ENCODE peak calls at places on chromosomes 3 and 15, in seven cellular contexts. One of them, this sample, is unnamed.

GRCh38 chr15:49625460-49626036 is 4.7 kb downstream of the DTWD1 start:
- DNase-seq in stomach: no peak
- DNase-seq in stimulated activated CD4-positive, alpha-beta T cell treated with anti-CD3 and anti-CD28 coated beads, Interleukin-2, amount 100 ng/mL, for 48 hours: no peak
- DNase-seq in GOT3: no peak
- DNase-seq in iPS-NIHi11: no peak
- DNase-seq in stimulated activated CD8-positive, alpha-beta memory T cell treated with anti-CD3 and anti-CD28 coated beads, Interleukin-7, amount 100 ng/mL, for 1 hour: no peak
- DNase-seq in aorta: no peak
- DNase-seq in this sample: no peak

GRCh38 chr3:186783731-186784515 is 546 bp downstream of the EIF4A2 start:
- DNase-seq in stomach: peak
- DNase-seq in stimulated activated CD8-positive, alpha-beta memory T cell treated with anti-CD3 and anti-CD28 coated beads, Interleukin-7, amount 100 ng/mL, for 1 hour: peak
- DNase-seq in GOT3: peak
- DNase-seq in iPS-NIHi11: peak
- DNase-seq in aorta: peak
- DNase-seq in stimulated activated CD4-positive, alpha-beta T cell treated with anti-CD3 and anti-CD28 coated beads, Interleukin-2, amount 100 ng/mL, for 48 hours: peak
- DNase-seq in this sample: no peak

GRCh38 chr3:9280477-9281219 is 31.2 kb upstream of the SRGAP3 start:
- DNase-seq in iPS-NIHi11: peak
- DNase-seq in stimulated activated CD8-positive, alpha-beta memory T cell treated with anti-CD3 and anti-CD28 coated beads, Interleukin-7, amount 100 ng/mL, for 1 hour: no peak
- DNase-seq in aorta: no peak
- DNase-seq in stimulated activated CD4-positive, alpha-beta T cell treated with anti-CD3 and anti-CD28 coated beads, Interleukin-2, amount 100 ng/mL, for 48 hours: no peak
- DNase-seq in stomach: no peak
- DNase-seq in GOT3: no peak
- DNase-seq in this sample: no peak

GRCh38 chr3:161305095-161305991 is 66.0 kb downstream of the SPTSSB start:
- DNase-seq in aorta: no peak
- DNase-seq in stimulated activated CD4-positive, alpha-beta T cell treated with anti-CD3 and anti-CD28 coated beads, Interleukin-2, amount 100 ng/mL, for 48 hours: no peak
- DNase-seq in stimulated activated CD8-positive, alpha-beta memory T cell treated with anti-CD3 and anti-CD28 coated beads, Interleukin-7, amount 100 ng/mL, for 1 hour: no peak
- DNase-seq in GOT3: no peak
- DNase-seq in stomach: no peak
- DNase-seq in iPS-NIHi11: peak
- DNase-seq in this sample: no peak

GRCh38 chr3:47612178-47612577 is 33.5 kb upstream of the CSPG5 start:
- DNase-seq in stimulated activated CD8-positive, alpha-beta memory T cell treated with anti-CD3 and anti-CD28 coated beads, Interleukin-7, amount 100 ng/mL, for 1 hour: no peak
- DNase-seq in stimulated activated CD4-positive, alpha-beta T cell treated with anti-CD3 and anti-CD28 coated beads, Interleukin-2, amount 100 ng/mL, for 48 hours: no peak
- DNase-seq in aorta: no peak
- DNase-seq in stomach: no peak
- DNase-seq in iPS-NIHi11: no peak
- DNase-seq in GOT3: no peak
- DNase-seq in this sample: no peak

GRCh38 chr15:32717290-32718081 is at the start of gene GREM1:
- DNase-seq in GOT3: peak
- DNase-seq in stomach: no peak
- DNase-seq in stimulated activated CD8-positive, alpha-beta memory T cell treated with anti-CD3 and anti-CD28 coated beads, Interleukin-7, amount 100 ng/mL, for 1 hour: no peak
- DNase-seq in aorta: peak
- DNase-seq in stimulated activated CD4-positive, alpha-beta T cell treated with anti-CD3 and anti-CD28 coated beads, Interleukin-2, amount 100 ng/mL, for 48 hours: no peak
- DNase-seq in iPS-NIHi11: peak
- DNase-seq in this sample: no peak

GRCh38 chr15:29776859-29777258 is 45.4 kb downstream of the TJP1 start:
- DNase-seq in aorta: no peak
- DNase-seq in stimulated activated CD4-positive, alpha-beta T cell treated with anti-CD3 and anti-CD28 coated beads, Interleukin-2, amount 100 ng/mL, for 48 hours: no peak
- DNase-seq in stomach: no peak
- DNase-seq in iPS-NIHi11: no peak
- DNase-seq in GOT3: no peak
- DNase-seq in stimulated activated CD8-positive, alpha-beta memory T cell treated with anti-CD3 and anti-CD28 coated beads, Interleukin-7, amount 100 ng/mL, for 1 hour: no peak
- DNase-seq in this sample: no peak

GRCh38 chr15:43214592-43215295 is 6.1 kb downstream of the EPB42 start:
- DNase-seq in stimulated activated CD8-positive, alpha-beta memory T cell treated with anti-CD3 and anti-CD28 coated beads, Interleukin-7, amount 100 ng/mL, for 1 hour: no peak
- DNase-seq in stomach: no peak
- DNase-seq in iPS-NIHi11: no peak
- DNase-seq in aorta: no peak
- DNase-seq in stimulated activated CD4-positive, alpha-beta T cell treated with anti-CD3 and anti-CD28 coated beads, Interleukin-2, amount 100 ng/mL, for 48 hours: no peak
- DNase-seq in GOT3: no peak
- DNase-seq in this sample: no peak

GRCh38 chr3:155131104-155131503 is 51.0 kb downstream of the MME start:
- DNase-seq in iPS-NIHi11: no peak
- DNase-seq in aorta: no peak
- DNase-seq in GOT3: no peak
- DNase-seq in stomach: no peak
- DNase-seq in stimulated activated CD8-positive, alpha-beta memory T cell treated with anti-CD3 and anti-CD28 coated beads, Interleukin-7, amount 100 ng/mL, for 1 hour: no peak
- DNase-seq in stimulated activated CD4-positive, alpha-beta T cell treated with anti-CD3 and anti-CD28 coated beads, Interleukin-2, amount 100 ng/mL, for 48 hours: no peak
- DNase-seq in this sample: no peak

GRCh38 chr3:101780661-101781060 is 1.6 kb downstream of the NXPE3 start:
- DNase-seq in stimulated activated CD4-positive, alpha-beta T cell treated with anti-CD3 and anti-CD28 coated beads, Interleukin-2, amount 100 ng/mL, for 48 hours: no peak
- DNase-seq in iPS-NIHi11: peak
- DNase-seq in GOT3: no peak
- DNase-seq in stomach: no peak
- DNase-seq in stimulated activated CD8-positive, alpha-beta memory T cell treated with anti-CD3 and anti-CD28 coated beads, Interleukin-7, amount 100 ng/mL, for 1 hour: no peak
- DNase-seq in aorta: no peak
- DNase-seq in this sample: no peak

GRCh38 chr3:65406470-65406869 is 632.2 kb downstream of the MAGI1 start:
- DNase-seq in GOT3: no peak
- DNase-seq in stimulated activated CD4-positive, alpha-beta T cell treated with anti-CD3 and anti-CD28 coated beads, Interleukin-2, amount 100 ng/mL, for 48 hours: no peak
- DNase-seq in stimulated activated CD8-positive, alpha-beta memory T cell treated with anti-CD3 and anti-CD28 coated beads, Interleukin-7, amount 100 ng/mL, for 1 hour: no peak
- DNase-seq in aorta: no peak
- DNase-seq in stomach: no peak
- DNase-seq in iPS-NIHi11: no peak
- DNase-seq in this sample: no peak

GRCh38 chr3:100316656-100317069 is 17.9 kb upstream of the NIT2 start:
- DNase-seq in aorta: no peak
- DNase-seq in GOT3: no peak
- DNase-seq in iPS-NIHi11: peak
- DNase-seq in stimulated activated CD4-positive, alpha-beta T cell treated with anti-CD3 and anti-CD28 coated beads, Interleukin-2, amount 100 ng/mL, for 48 hours: peak
- DNase-seq in stimulated activated CD8-positive, alpha-beta memory T cell treated with anti-CD3 and anti-CD28 coated beads, Interleukin-7, amount 100 ng/mL, for 1 hour: no peak
- DNase-seq in stomach: no peak
- DNase-seq in this sample: no peak

GRCh38 chr15:79380755-79381499 is 51.2 kb upstream of the MINAR1 start:
- DNase-seq in stimulated activated CD8-positive, alpha-beta memory T cell treated with anti-CD3 and anti-CD28 coated beads, Interleukin-7, amount 100 ng/mL, for 1 hour: peak
- DNase-seq in stimulated activated CD4-positive, alpha-beta T cell treated with anti-CD3 and anti-CD28 coated beads, Interleukin-2, amount 100 ng/mL, for 48 hours: peak
- DNase-seq in GOT3: peak
- DNase-seq in stomach: peak
- DNase-seq in aorta: peak
- DNase-seq in iPS-NIHi11: peak
- DNase-seq in this sample: no peak

GRCh38 chr3:50296721-50297383 is 2.4 kb downstream of the HYAL3 start:
- DNase-seq in aorta: peak
- DNase-seq in stomach: no peak
- DNase-seq in GOT3: no peak
- DNase-seq in stimulated activated CD4-positive, alpha-beta T cell treated with anti-CD3 and anti-CD28 coated beads, Interleukin-2, amount 100 ng/mL, for 48 hours: no peak
- DNase-seq in stimulated activated CD8-positive, alpha-beta memory T cell treated with anti-CD3 and anti-CD28 coated beads, Interleukin-7, amount 100 ng/mL, for 1 hour: no peak
- DNase-seq in iPS-NIHi11: no peak
- DNase-seq in this sample: no peak

GRCh38 chr3:62371735-62372591 is 1.4 kb downstream of the FEZF2 start:
- DNase-seq in stimulated activated CD8-positive, alpha-beta memory T cell treated with anti-CD3 and anti-CD28 coated beads, Interleukin-7, amount 100 ng/mL, for 1 hour: no peak
- DNase-seq in aorta: peak
- DNase-seq in stomach: no peak
- DNase-seq in iPS-NIHi11: no peak
- DNase-seq in stimulated activated CD4-positive, alpha-beta T cell treated with anti-CD3 and anti-CD28 coated beads, Interleukin-2, amount 100 ng/mL, for 48 hours: no peak
- DNase-seq in GOT3: no peak
- DNase-seq in this sample: no peak

GRCh38 chr15:90033006-90033405 is 31.9 kb downstream of the ZNF710 start:
- DNase-seq in stomach: no peak
- DNase-seq in GOT3: no peak
- DNase-seq in iPS-NIHi11: no peak
- DNase-seq in stimulated activated CD8-positive, alpha-beta memory T cell treated with anti-CD3 and anti-CD28 coated beads, Interleukin-7, amount 100 ng/mL, for 1 hour: no peak
- DNase-seq in aorta: no peak
- DNase-seq in stimulated activated CD4-positive, alpha-beta T cell treated with anti-CD3 and anti-CD28 coated beads, Interleukin-2, amount 100 ng/mL, for 48 hours: no peak
- DNase-seq in this sample: no peak

GRCh38 chr15:58931985-58932384 is 1.5 kb downstream of the SLTM start:
- DNase-seq in stimulated activated CD8-positive, alpha-beta memory T cell treated with anti-CD3 and anti-CD28 coated beads, Interleukin-7, amount 100 ng/mL, for 1 hour: no peak
- DNase-seq in iPS-NIHi11: no peak
- DNase-seq in stimulated activated CD4-positive, alpha-beta T cell treated with anti-CD3 and anti-CD28 coated beads, Interleukin-2, amount 100 ng/mL, for 48 hours: no peak
- DNase-seq in aorta: no peak
- DNase-seq in GOT3: no peak
- DNase-seq in stomach: peak
- DNase-seq in this sample: no peak

GRCh38 chr3:130709671-130710070 is 37.0 kb downstream of the PIK3R4 start:
- DNase-seq in iPS-NIHi11: no peak
- DNase-seq in stimulated activated CD8-positive, alpha-beta memory T cell treated with anti-CD3 and anti-CD28 coated beads, Interleukin-7, amount 100 ng/mL, for 1 hour: no peak
- DNase-seq in aorta: no peak
- DNase-seq in stimulated activated CD4-positive, alpha-beta T cell treated with anti-CD3 and anti-CD28 coated beads, Interleukin-2, amount 100 ng/mL, for 48 hours: no peak
- DNase-seq in stomach: no peak
- DNase-seq in GOT3: no peak
- DNase-seq in this sample: no peak

GRCh38 chr3:21294768-21295167 is 456.2 kb downstream of the ZNF385D start:
- DNase-seq in stomach: no peak
- DNase-seq in aorta: no peak
- DNase-seq in GOT3: no peak
- DNase-seq in stimulated activated CD4-positive, alpha-beta T cell treated with anti-CD3 and anti-CD28 coated beads, Interleukin-2, amount 100 ng/mL, for 48 hours: no peak
- DNase-seq in iPS-NIHi11: no peak
- DNase-seq in stimulated activated CD8-positive, alpha-beta memory T cell treated with anti-CD3 and anti-CD28 coated beads, Interleukin-7, amount 100 ng/mL, for 1 hour: no peak
- DNase-seq in this sample: no peak

GRCh38 chr3:141370065-141370533 is 1.8 kb downstream of the ZBTB38 start:
- DNase-seq in stimulated activated CD8-positive, alpha-beta memory T cell treated with anti-CD3 and anti-CD28 coated beads, Interleukin-7, amount 100 ng/mL, for 1 hour: peak
- DNase-seq in GOT3: no peak
- DNase-seq in aorta: no peak
- DNase-seq in stimulated activated CD4-positive, alpha-beta T cell treated with anti-CD3 and anti-CD28 coated beads, Interleukin-2, amount 100 ng/mL, for 48 hours: peak
- DNase-seq in iPS-NIHi11: peak
- DNase-seq in stomach: peak
- DNase-seq in this sample: no peak

GRCh38 chr3:47128110-47128509 is 35.8 kb downstream of the SETD2 start:
- DNase-seq in stimulated activated CD8-positive, alpha-beta memory T cell treated with anti-CD3 and anti-CD28 coated beads, Interleukin-7, amount 100 ng/mL, for 1 hour: no peak
- DNase-seq in GOT3: no peak
- DNase-seq in iPS-NIHi11: no peak
- DNase-seq in stimulated activated CD4-positive, alpha-beta T cell treated with anti-CD3 and anti-CD28 coated beads, Interleukin-2, amount 100 ng/mL, for 48 hours: no peak
- DNase-seq in aorta: no peak
- DNase-seq in stomach: no peak
- DNase-seq in this sample: no peak

GRCh38 chr15:98586066-98586465 is 62.3 kb upstream of the IGF1R start:
- DNase-seq in aorta: no peak
- DNase-seq in iPS-NIHi11: no peak
- DNase-seq in stomach: no peak
- DNase-seq in stimulated activated CD8-positive, alpha-beta memory T cell treated with anti-CD3 and anti-CD28 coated beads, Interleukin-7, amount 100 ng/mL, for 1 hour: no peak
- DNase-seq in GOT3: no peak
- DNase-seq in stimulated activated CD4-positive, alpha-beta T cell treated with anti-CD3 and anti-CD28 coated beads, Interleukin-2, amount 100 ng/mL, for 48 hours: no peak
- DNase-seq in this sample: no peak

GRCh38 chr3:130276203-130276803 is 69.2 kb upstream of the COL6A5 start:
- DNase-seq in iPS-NIHi11: peak
- DNase-seq in GOT3: no peak
- DNase-seq in aorta: no peak
- DNase-seq in stimulated activated CD4-positive, alpha-beta T cell treated with anti-CD3 and anti-CD28 coated beads, Interleukin-2, amount 100 ng/mL, for 48 hours: peak
- DNase-seq in stomach: no peak
- DNase-seq in stimulated activated CD8-positive, alpha-beta memory T cell treated with anti-CD3 and anti-CD28 coated beads, Interleukin-7, amount 100 ng/mL, for 1 hour: no peak
- DNase-seq in this sample: no peak

GRCh38 chr15:69104050-69104750 is 56.2 kb upstream of the GLCE start:
- DNase-seq in stomach: no peak
- DNase-seq in stimulated activated CD8-positive, alpha-beta memory T cell treated with anti-CD3 and anti-CD28 coated beads, Interleukin-7, amount 100 ng/mL, for 1 hour: no peak
- DNase-seq in aorta: no peak
- DNase-seq in GOT3: no peak
- DNase-seq in stimulated activated CD4-positive, alpha-beta T cell treated with anti-CD3 and anti-CD28 coated beads, Interleukin-2, amount 100 ng/mL, for 48 hours: no peak
- DNase-seq in iPS-NIHi11: no peak
- DNase-seq in this sample: no peak

GRCh38 chr3:11154953-11155325 is 646 bp downstream of the HRH1 start:
- DNase-seq in stimulated activated CD4-positive, alpha-beta T cell treated with anti-CD3 and anti-CD28 coated beads, Interleukin-2, amount 100 ng/mL, for 48 hours: no peak
- DNase-seq in iPS-NIHi11: peak
- DNase-seq in GOT3: no peak
- DNase-seq in stimulated activated CD8-positive, alpha-beta memory T cell treated with anti-CD3 and anti-CD28 coated beads, Interleukin-7, amount 100 ng/mL, for 1 hour: no peak
- DNase-seq in aorta: no peak
- DNase-seq in stomach: no peak
- DNase-seq in this sample: no peak

GRCh38 chr15:92306662-92307061 is 87.0 kb upstream of the ST8SIA2 start:
- DNase-seq in stomach: no peak
- DNase-seq in stimulated activated CD8-positive, alpha-beta memory T cell treated with anti-CD3 and anti-CD28 coated beads, Interleukin-7, amount 100 ng/mL, for 1 hour: no peak
- DNase-seq in GOT3: no peak
- DNase-seq in iPS-NIHi11: peak
- DNase-seq in aorta: no peak
- DNase-seq in stimulated activated CD4-positive, alpha-beta T cell treated with anti-CD3 and anti-CD28 coated beads, Interleukin-2, amount 100 ng/mL, for 48 hours: no peak
- DNase-seq in this sample: no peak

GRCh38 chr3:40185029-40185695 is 124.3 kb upstream of the EIF1B start:
- DNase-seq in iPS-NIHi11: no peak
- DNase-seq in aorta: no peak
- DNase-seq in GOT3: no peak
- DNase-seq in stomach: no peak
- DNase-seq in stimulated activated CD4-positive, alpha-beta T cell treated with anti-CD3 and anti-CD28 coated beads, Interleukin-2, amount 100 ng/mL, for 48 hours: no peak
- DNase-seq in stimulated activated CD8-positive, alpha-beta memory T cell treated with anti-CD3 and anti-CD28 coated beads, Interleukin-7, amount 100 ng/mL, for 1 hour: no peak
- DNase-seq in this sample: no peak

GRCh38 chr15:71599404-71600225 is 210.7 kb upstream of the NR2E3 start:
- DNase-seq in stimulated activated CD8-positive, alpha-beta memory T cell treated with anti-CD3 and anti-CD28 coated beads, Interleukin-7, amount 100 ng/mL, for 1 hour: no peak
- DNase-seq in stimulated activated CD4-positive, alpha-beta T cell treated with anti-CD3 and anti-CD28 coated beads, Interleukin-2, amount 100 ng/mL, for 48 hours: no peak
- DNase-seq in iPS-NIHi11: no peak
- DNase-seq in aorta: no peak
- DNase-seq in stomach: peak
- DNase-seq in GOT3: no peak
- DNase-seq in this sample: no peak

GRCh38 chr3:44845528-44846520 is 15.9 kb upstream of the TMEM42 start:
- DNase-seq in aorta: no peak
- DNase-seq in stimulated activated CD8-positive, alpha-beta memory T cell treated with anti-CD3 and anti-CD28 coated beads, Interleukin-7, amount 100 ng/mL, for 1 hour: no peak
- DNase-seq in iPS-NIHi11: no peak
- DNase-seq in stomach: no peak
- DNase-seq in GOT3: no peak
- DNase-seq in stimulated activated CD4-positive, alpha-beta T cell treated with anti-CD3 and anti-CD28 coated beads, Interleukin-2, amount 100 ng/mL, for 48 hours: no peak
- DNase-seq in this sample: no peak

GRCh38 chr15:82174471-82174870 is 88.1 kb downstream of the EFL1 start:
- DNase-seq in stomach: no peak
- DNase-seq in iPS-NIHi11: no peak
- DNase-seq in GOT3: no peak
- DNase-seq in stimulated activated CD8-positive, alpha-beta memory T cell treated with anti-CD3 and anti-CD28 coated beads, Interleukin-7, amount 100 ng/mL, for 1 hour: no peak
- DNase-seq in aorta: no peak
- DNase-seq in stimulated activated CD4-positive, alpha-beta T cell treated with anti-CD3 and anti-CD28 coated beads, Interleukin-2, amount 100 ng/mL, for 48 hours: no peak
- DNase-seq in this sample: no peak

GRCh38 chr3:39960515-39961403 is 151.3 kb downstream of the MYRIP start:
- DNase-seq in iPS-NIHi11: no peak
- DNase-seq in stomach: no peak
- DNase-seq in aorta: no peak
- DNase-seq in GOT3: no peak
- DNase-seq in stimulated activated CD8-positive, alpha-beta memory T cell treated with anti-CD3 and anti-CD28 coated beads, Interleukin-7, amount 100 ng/mL, for 1 hour: no peak
- DNase-seq in stimulated activated CD4-positive, alpha-beta T cell treated with anti-CD3 and anti-CD28 coated beads, Interleukin-2, amount 100 ng/mL, for 48 hours: no peak
- DNase-seq in this sample: no peak

GRCh38 chr15:40928351-40928974 is 677 bp upstream of the DLL4 start:
- DNase-seq in GOT3: no peak
- DNase-seq in iPS-NIHi11: no peak
- DNase-seq in stomach: no peak
- DNase-seq in stimulated activated CD8-positive, alpha-beta memory T cell treated with anti-CD3 and anti-CD28 coated beads, Interleukin-7, amount 100 ng/mL, for 1 hour: no peak
- DNase-seq in stimulated activated CD4-positive, alpha-beta T cell treated with anti-CD3 and anti-CD28 coated beads, Interleukin-2, amount 100 ng/mL, for 48 hours: no peak
- DNase-seq in aorta: no peak
- DNase-seq in this sample: no peak

GRCh38 chr3:177597325-177598109 is 400.2 kb upstream of the TBL1XR1 start:
- DNase-seq in stomach: no peak
- DNase-seq in stimulated activated CD8-positive, alpha-beta memory T cell treated with anti-CD3 and anti-CD28 coated beads, Interleukin-7, amount 100 ng/mL, for 1 hour: no peak
- DNase-seq in iPS-NIHi11: no peak
- DNase-seq in stimulated activated CD4-positive, alpha-beta T cell treated with anti-CD3 and anti-CD28 coated beads, Interleukin-2, amount 100 ng/mL, for 48 hours: peak
- DNase-seq in aorta: no peak
- DNase-seq in GOT3: no peak
- DNase-seq in this sample: no peak

GRCh38 chr3:155153242-155154186 is 73.4 kb downstream of the MME start:
- DNase-seq in stimulated activated CD4-positive, alpha-beta T cell treated with anti-CD3 and anti-CD28 coated beads, Interleukin-2, amount 100 ng/mL, for 48 hours: no peak
- DNase-seq in stomach: no peak
- DNase-seq in GOT3: no peak
- DNase-seq in stimulated activated CD8-positive, alpha-beta memory T cell treated with anti-CD3 and anti-CD28 coated beads, Interleukin-7, amount 100 ng/mL, for 1 hour: no peak
- DNase-seq in aorta: no peak
- DNase-seq in iPS-NIHi11: no peak
- DNase-seq in this sample: no peak

GRCh38 chr3:84487296-84487695 is 471.5 kb upstream of the CADM2 start:
- DNase-seq in stimulated activated CD4-positive, alpha-beta T cell treated with anti-CD3 and anti-CD28 coated beads, Interleukin-2, amount 100 ng/mL, for 48 hours: no peak
- DNase-seq in GOT3: no peak
- DNase-seq in aorta: no peak
- DNase-seq in stomach: no peak
- DNase-seq in iPS-NIHi11: no peak
- DNase-seq in stimulated activated CD8-positive, alpha-beta memory T cell treated with anti-CD3 and anti-CD28 coated beads, Interleukin-7, amount 100 ng/mL, for 1 hour: no peak
- DNase-seq in this sample: no peak

GRCh38 chr15:43285609-43286037 is 18.9 kb upstream of the TGM5 start:
- DNase-seq in GOT3: no peak
- DNase-seq in aorta: no peak
- DNase-seq in iPS-NIHi11: peak
- DNase-seq in stomach: peak
- DNase-seq in stimulated activated CD8-positive, alpha-beta memory T cell treated with anti-CD3 and anti-CD28 coated beads, Interleukin-7, amount 100 ng/mL, for 1 hour: no peak
- DNase-seq in stimulated activated CD4-positive, alpha-beta T cell treated with anti-CD3 and anti-CD28 coated beads, Interleukin-2, amount 100 ng/mL, for 48 hours: peak
- DNase-seq in this sample: no peak